ENCODE peak calls at places on chromosomes 16 and 17, in seven cellular contexts. D is B cell; O is ACHN; L is activated T-cell treated with anti-CD3 and anti-CD28 coated beads, Interleukin-2, amount 50 U/mL, for 72 hours; N is amniotic stem cell; M is RCC 7860; B is lower lobe of right lung. U is an unnamed sample.

GRCh38 chr17:10059684-10060211 is 138.7 kb downstream of the GAS7 start:
- DNase-seq in D (no peak), M (no peak), O (no peak), N (no peak), B (no peak), L (peak), U (no peak)

GRCh38 chr17:78124081-78124835 is 4.3 kb downstream of the TMC6 start:
- DNase-seq in M (no peak), B (no peak), O (no peak), D (peak), N (no peak), L (no peak), U (no peak)

GRCh38 chr16:2270070-2270462 is 2.1 kb upstream of the RNPS1 start:
- DNase-seq in B (no peak), D (no peak), L (no peak), N (no peak), M (no peak), O (no peak), U (no peak)

GRCh38 chr16:2460391-2460713 is 443 bp downstream of the TEDC2 start:
- DNase-seq in B (no peak), M (no peak), N (no peak), L (no peak), D (no peak), O (no peak), U (no peak)

GRCh38 chr17:28112199-28112995 is 69.9 kb downstream of the NLK start:
- DNase-seq in L (no peak), B (no peak), O (no peak), N (no peak), M (no peak), D (no peak), U (no peak)

GRCh38 chr16:1000608-1001007 is 19.0 kb downstream of the SOX8 start:
- DNase-seq in D (no peak), O (no peak), M (no peak), L (no peak), B (no peak), N (no peak), U (no peak)

GRCh38 chr17:77441130-77441920 is 300.6 kb downstream of the SEC14L1 start:
- DNase-seq in L (peak), B (no peak), D (peak), O (no peak), M (no peak), N (no peak), U (peak)

GRCh38 chr17:8076502-8077266 is 10.8 kb downstream of the ALOX12B start:
- DNase-seq in B (peak), L (no peak), N (no peak), M (no peak), O (no peak), D (no peak), U (no peak)

GRCh38 chr17:4806420-4806769 is 557 bp upstream of the PLD2 start:
- DNase-seq in O (peak), M (no peak), D (no peak), N (no peak), L (no peak), B (no peak), U (no peak)

GRCh38 chr16:82300374-82300936 is 130.4 kb upstream of the MPHOSPH6 start:
- DNase-seq in B (no peak), O (no peak), N (no peak), D (no peak), M (no peak), L (no peak), U (no peak)

GRCh38 chr17:70653850-70654249 is 484.5 kb downstream of the KCNJ2 start:
- DNase-seq in D (no peak), N (no peak), L (no peak), B (no peak), O (no peak), M (no peak), U (no peak)

GRCh38 chr17:13415877-13416416 is 185.8 kb downstream of the HS3ST3A1 start:
- DNase-seq in M (peak), O (peak), N (no peak), B (peak), D (no peak), L (no peak), U (no peak)

GRCh38 chr16:23348579-23349469 is 46.7 kb downstream of the SCNN1B start:
- DNase-seq in L (no peak), D (no peak), M (no peak), N (no peak), B (no peak), O (no peak), U (no peak)

GRCh38 chr17:79930077-79930785 is 91.0 kb upstream of the CBX4 start:
- DNase-seq in M (no peak), N (no peak), O (no peak), L (no peak), B (no peak), D (no peak), U (no peak)